ENCODE peak calls at places on chromosome 16, in nine cellular contexts. One of them, this sample, is unnamed.

GRCh38 chr16:80202831-80203230 is 338.0 kb upstream of the DYNLRB2 start:
- DNase-seq in AG09309: no peak
- DNase-seq in neural crest cell: no peak
- DNase-seq in stimulated activated CD4-positive, alpha-beta T cell treated with anti-CD3 and anti-CD28 coated beads, Interleukin-1b, Interleukin-23, amount 100 ng/mL, for 24 hours: no peak
- DNase-seq in brain microvascular endothelial cell: no peak
- DNase-seq in T-cell: no peak
- DNase-seq in NCI-H1436: no peak
- DNase-seq in AG20443: no peak
- DNase-seq in naive thymus-derived CD8-positive, alpha-beta T cell: no peak
- DNase-seq in this sample: no peak

GRCh38 chr16:31129568-31130335 is 5.8 kb downstream of the PRSS8 start:
- DNase-seq in AG09309: no peak
- DNase-seq in neural crest cell: no peak
- DNase-seq in stimulated activated CD4-positive, alpha-beta T cell treated with anti-CD3 and anti-CD28 coated beads, Interleukin-1b, Interleukin-23, amount 100 ng/mL, for 24 hours: no peak
- DNase-seq in brain microvascular endothelial cell: no peak
- DNase-seq in T-cell: no peak
- DNase-seq in NCI-H1436: no peak
- DNase-seq in AG20443: no peak
- DNase-seq in naive thymus-derived CD8-positive, alpha-beta T cell: no peak
- DNase-seq in this sample: no peak

GRCh38 chr16:4636196-4636595 is 11.6 kb downstream of the MGRN1 start:
- DNase-seq in AG09309: no peak
- DNase-seq in neural crest cell: no peak
- DNase-seq in stimulated activated CD4-positive, alpha-beta T cell treated with anti-CD3 and anti-CD28 coated beads, Interleukin-1b, Interleukin-23, amount 100 ng/mL, for 24 hours: no peak
- DNase-seq in brain microvascular endothelial cell: no peak
- DNase-seq in T-cell: no peak
- DNase-seq in NCI-H1436: no peak
- DNase-seq in AG20443: no peak
- DNase-seq in naive thymus-derived CD8-positive, alpha-beta T cell: no peak
- DNase-seq in this sample: no peak

GRCh38 chr16:3149630-3150345 is 15.0 kb downstream of the ZNF213 start:
- DNase-seq in AG09309: no peak
- DNase-seq in neural crest cell: peak; percentile 64
- DNase-seq in stimulated activated CD4-positive, alpha-beta T cell treated with anti-CD3 and anti-CD28 coated beads, Interleukin-1b, Interleukin-23, amount 100 ng/mL, for 24 hours: no peak
- DNase-seq in brain microvascular endothelial cell: peak; percentile 56
- DNase-seq in T-cell: peak; percentile 32
- DNase-seq in NCI-H1436: peak; percentile 47
- DNase-seq in AG20443: peak; percentile 68
- DNase-seq in naive thymus-derived CD8-positive, alpha-beta T cell: peak; percentile 41
- DNase-seq in this sample: peak; percentile 70

GRCh38 chr16:19703218-19703617 is 14.8 kb downstream of the KNOP1 start:
- DNase-seq in AG09309: no peak
- DNase-seq in neural crest cell: no peak
- DNase-seq in stimulated activated CD4-positive, alpha-beta T cell treated with anti-CD3 and anti-CD28 coated beads, Interleukin-1b, Interleukin-23, amount 100 ng/mL, for 24 hours: no peak
- DNase-seq in brain microvascular endothelial cell: no peak
- DNase-seq in T-cell: no peak
- DNase-seq in NCI-H1436: no peak
- DNase-seq in AG20443: no peak
- DNase-seq in naive thymus-derived CD8-positive, alpha-beta T cell: no peak
- DNase-seq in this sample: no peak

GRCh38 chr16:21554795-21555585 is 44.4 kb upstream of the METTL9 start:
- DNase-seq in AG09309: no peak
- DNase-seq in neural crest cell: peak; percentile 98
- DNase-seq in stimulated activated CD4-positive, alpha-beta T cell treated with anti-CD3 and anti-CD28 coated beads, Interleukin-1b, Interleukin-23, amount 100 ng/mL, for 24 hours: peak; percentile 92
- DNase-seq in brain microvascular endothelial cell: peak; percentile 84
- DNase-seq in T-cell: peak; percentile 92
- DNase-seq in NCI-H1436: peak; percentile 93
- DNase-seq in AG20443: peak; percentile 96
- DNase-seq in naive thymus-derived CD8-positive, alpha-beta T cell: peak; percentile 91
- DNase-seq in this sample: peak; percentile 76

GRCh38 chr16:70429888-70430666 is 8.8 kb downstream of the ST3GAL2 start:
- DNase-seq in AG09309: no peak
- DNase-seq in neural crest cell: no peak
- DNase-seq in stimulated activated CD4-positive, alpha-beta T cell treated with anti-CD3 and anti-CD28 coated beads, Interleukin-1b, Interleukin-23, amount 100 ng/mL, for 24 hours: no peak
- DNase-seq in brain microvascular endothelial cell: no peak
- DNase-seq in T-cell: no peak
- DNase-seq in NCI-H1436: no peak
- DNase-seq in AG20443: no peak
- DNase-seq in naive thymus-derived CD8-positive, alpha-beta T cell: no peak
- DNase-seq in this sample: no peak

GRCh38 chr16:3026609-3027487 is 3.0 kb downstream of the THOC6 start:
- DNase-seq in AG09309: no peak
- DNase-seq in neural crest cell: no peak
- DNase-seq in stimulated activated CD4-positive, alpha-beta T cell treated with anti-CD3 and anti-CD28 coated beads, Interleukin-1b, Interleukin-23, amount 100 ng/mL, for 24 hours: no peak
- DNase-seq in brain microvascular endothelial cell: no peak
- DNase-seq in T-cell: no peak
- DNase-seq in NCI-H1436: no peak
- DNase-seq in AG20443: no peak
- DNase-seq in naive thymus-derived CD8-positive, alpha-beta T cell: no peak
- DNase-seq in this sample: no peak

GRCh38 chr16:10037771-10038170 is 144.5 kb downstream of the GRIN2A start:
- DNase-seq in AG09309: no peak
- DNase-seq in neural crest cell: no peak
- DNase-seq in stimulated activated CD4-positive, alpha-beta T cell treated with anti-CD3 and anti-CD28 coated beads, Interleukin-1b, Interleukin-23, amount 100 ng/mL, for 24 hours: no peak
- DNase-seq in brain microvascular endothelial cell: peak; percentile 15
- DNase-seq in T-cell: no peak
- DNase-seq in NCI-H1436: no peak
- DNase-seq in AG20443: no peak
- DNase-seq in naive thymus-derived CD8-positive, alpha-beta T cell: no peak
- DNase-seq in this sample: no peak

This sample was measured in SK-N-DZ.